ENCODE peak calls at places on chromosome 20, in six cellular contexts. Q is uterus, U is esophagus squamous epithelium, I is prostate gland, P is A549, N is vagina. F is an unnamed sample.

GRCh38 chr20:55701467-55701866 is 303.9 kb downstream of the CBLN4 start:
- DNase-seq in Q (no peak), U (no peak), I (no peak), P (no peak), N (no peak), F (no peak)

GRCh38 chr20:48772183-48772976 is 55.4 kb downstream of the PREX1 start:
- DNase-seq in Q (no peak), U (no peak), I (no peak), P (no peak), N (no peak), F (no peak)

GRCh38 chr20:9119776-9120175 is 50.9 kb downstream of the PLCB4 start:
- DNase-seq in Q (no peak), U (no peak), I (peak; percentile 39), P (no peak), N (no peak), F (no peak)

GRCh38 chr20:47921306-47922279 is 136.3 kb upstream of the SULF2 start:
- DNase-seq in Q (no peak), U (no peak), I (no peak), P (no peak), N (no peak), F (no peak)

GRCh38 chr20:57092112-57092899 is 174.1 kb downstream of the BMP7 start:
- DNase-seq in Q (no peak), U (no peak), I (peak; percentile 47), P (peak; percentile 66), N (no peak), F (peak; percentile 67)

GRCh38 chr20:7893019-7893730 is 47.1 kb downstream of the HAO1 start:
- DNase-seq in Q (no peak), U (no peak), I (no peak), P (no peak), N (no peak), F (no peak)

GRCh38 chr20:17610566-17611289 is 40.9 kb downstream of the DSTN start:
- DNase-seq in Q (no peak), U (no peak), I (no peak), P (no peak), N (no peak), F (peak; percentile 68)

GRCh38 chr20:19070681-19071441 is 141.6 kb upstream of the SLC24A3 start:
- DNase-seq in Q (no peak), U (no peak), I (no peak), P (no peak), N (no peak), F (no peak)

GRCh38 chr20:23242556-23243180 is 107.9 kb upstream of the NXT1 start:
- DNase-seq in Q (no peak), U (no peak), I (no peak), P (no peak), N (peak; percentile 62), F (no peak)

GRCh38 chr20:53937330-53937729 is 133.1 kb downstream of the BCAS1 start:
- DNase-seq in Q (no peak), U (no peak), I (no peak), P (no peak), N (peak; percentile 60), F (no peak)

GRCh38 chr20:2955257-2955950 is 82.1 kb downstream of the PTPRA start:
- DNase-seq in Q (no peak), U (no peak), I (no peak), P (no peak), N (no peak), F (no peak)

GRCh38 chr20:54207743-54208491 is at the start of gene PFDN4:
- DNase-seq in Q (peak; percentile 71), U (peak; percentile 36), I (peak; percentile 76), P (peak; percentile 89), N (no peak), F (peak; percentile 70)

GRCh38 chr20:5433352-5433751 is 116.6 kb upstream of the PROKR2 start:
- DNase-seq in Q (no peak), U (no peak), I (no peak), P (no peak), N (no peak), F (no peak)

GRCh38 chr20:57868310-57868709 is 158.5 kb upstream of the PMEPA1 start:
- DNase-seq in Q (no peak), U (no peak), I (no peak), P (no peak), N (peak; percentile 78), F (no peak)

GRCh38 chr20:6515261-6515660 is 252.2 kb upstream of the BMP2 start:
- DNase-seq in Q (no peak), U (no peak), I (no peak), P (no peak), N (no peak), F (no peak)

GRCh38 chr20:39152742-39153141 is 190.6 kb downstream of the DHX35 start:
- DNase-seq in Q (no peak), U (no peak), I (no peak), P (no peak), N (no peak), F (no peak)

GRCh38 chr20:16533493-16533892 is 39.8 kb downstream of the KIF16B start:
- DNase-seq in Q (no peak), U (no peak), I (no peak), P (no peak), N (no peak), F (no peak)

GRCh38 chr20:50388733-50389436 is 121.3 kb upstream of the PTPN1 start:
- DNase-seq in Q (no peak), U (no peak), I (no peak), P (no peak), N (no peak), F (no peak)

GRCh38 chr20:21396921-21397340 is 395 bp downstream of the NKX2-4 start:
- DNase-seq in Q (no peak), U (no peak), I (no peak), P (no peak), N (no peak), F (no peak)

GRCh38 chr20:59120491-59120890 is 43.1 kb upstream of the ZNF831 start:
- DNase-seq in Q (no peak), U (no peak), I (no peak), P (no peak), N (no peak), F (no peak)

GRCh38 chr20:49475979-49476378 is 6.5 kb downstream of the KCNB1 start:
- DNase-seq in Q (no peak), U (no peak), I (no peak), P (no peak), N (no peak), F (no peak)

GRCh38 chr20:57429579-57430202 is 38.5 kb downstream of the RBM38 start:
- DNase-seq in Q (no peak), U (no peak), I (no peak), P (peak; percentile 44), N (no peak), F (no peak)

GRCh38 chr20:47018381-47018780 is 123.7 kb downstream of the EYA2 start:
- DNase-seq in Q (no peak), U (no peak), I (no peak), P (no peak), N (no peak), F (no peak)

GRCh38 chr20:4560667-4561066 is 161.0 kb upstream of the PRND start:
- DNase-seq in Q (no peak), U (no peak), I (no peak), P (no peak), N (no peak), F (no peak)

GRCh38 chr20:29497261-29497671 is 1760.2 kb upstream of the DEFB115 start:
- DNase-seq in Q (no peak), U (no peak), I (peak; percentile 68), P (no peak), N (no peak), F (no peak)

GRCh38 chr20:16641511-16641910 is 68.3 kb upstream of the KIF16B start:
- DNase-seq in Q (no peak), U (no peak), I (no peak), P (no peak), N (no peak), F (no peak)

GRCh38 chr20:53867741-53868351 is 202.5 kb downstream of the BCAS1 start:
- DNase-seq in Q (no peak), U (no peak), I (peak; percentile 42), P (no peak), N (no peak), F (no peak)

GRCh38 chr20:60693513-60694133 is 558.4 kb upstream of the CDH4 start:
- DNase-seq in Q (no peak), U (no peak), I (no peak), P (no peak), N (no peak), F (no peak)

GRCh38 chr20:18360601-18361000 is 72.3 kb downstream of the ZNF133 start:
- DNase-seq in Q (no peak), U (no peak), I (no peak), P (no peak), N (no peak), F (no peak)

GRCh38 chr20:1466211-1467081 is at the start of gene NSFL1C:
- DNase-seq in Q (peak; percentile 92), U (peak; percentile 60), I (peak; percentile 93), P (peak; percentile 97), N (peak; percentile 88), F (peak; percentile 89)
- TF ChIP-seq POLR2A in Q (peak; percentile 80), U (peak; percentile 38), I (peak; percentile 54), P (peak; percentile 85), N (peak; percentile 50), F (no peak)

GRCh38 chr20:36833275-36834020 is 42.5 kb upstream of the TLDC2 start:
- DNase-seq in Q (peak; percentile 66), U (no peak), I (no peak), P (no peak), N (no peak), F (no peak)

GRCh38 chr20:36836591-36837329 is 39.2 kb upstream of the TLDC2 start:
- DNase-seq in Q (peak; percentile 60), U (no peak), I (no peak), P (peak; percentile 87), N (no peak), F (no peak)

GRCh38 chr20:36832791-36833190 is 43.1 kb upstream of the TLDC2 start:
- DNase-seq in Q (no peak), U (no peak), I (no peak), P (no peak), N (no peak), F (no peak)

GRCh38 chr20:36835025-36835424 is 40.9 kb upstream of the TLDC2 start:
- DNase-seq in Q (no peak), U (no peak), I (no peak), P (no peak), N (no peak), F (no peak)

GRCh38 chr20:36835453-36836198 is 40.3 kb upstream of the TLDC2 start:
- DNase-seq in Q (peak; percentile 95), U (peak; percentile 44), I (peak; percentile 90), P (peak; percentile 92), N (peak; percentile 94), F (peak; percentile 91)
- TF ChIP-seq POLR2A in Q (peak; percentile 86), U (no peak), I (peak; percentile 29), P (peak; percentile 15), N (peak; percentile 52), F (no peak)

DNA sequence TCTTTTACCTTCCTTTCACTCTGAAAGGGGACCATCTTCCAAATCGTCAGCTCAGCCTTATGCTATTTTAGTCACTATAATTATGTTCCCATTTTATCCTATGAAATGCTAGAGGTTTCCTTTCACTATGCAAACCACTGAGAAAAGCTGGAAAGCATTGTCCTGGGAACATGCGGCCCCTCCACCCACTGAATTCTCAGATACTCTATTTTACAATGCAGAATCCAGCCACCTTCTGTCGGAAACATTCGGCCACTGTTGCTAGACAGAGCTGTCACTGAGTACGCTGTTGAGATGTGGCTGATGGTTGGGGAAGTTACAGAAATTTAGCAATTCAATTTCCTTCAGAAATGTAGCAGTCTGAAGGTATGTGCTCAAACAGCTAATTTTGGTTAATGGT is 575.4 kb upstream of the JAG1 start:
- DNase-seq in Q (no peak), U (no peak), I (no peak), P (no peak), N (no peak), F (no peak)
- TF ChIP-seq POLR2A in Q (no peak), U (no peak), I (no peak), P (no peak), N (no peak), F (no peak)

GRCh38 chr20:31587545-31588389 is 17.3 kb upstream of the ID1 start:
- DNase-seq in Q (no peak), U (no peak), I (no peak), P (no peak), N (no peak), F (no peak)
- TF ChIP-seq POLR2A in Q (peak; percentile 37), U (no peak), I (peak; percentile 39), P (peak; percentile 2), N (no peak), F (no peak)